ENCODE peak calls at places on chromosomes 12 and 14, in ten cellular contexts. C is GM10248, A is non-pigmented ciliary epithelial cell, Z is HuH-7.5, M is GM20000, Q is thoracic aorta, L is WTC11, P is aorta, W is Peyer's patch, X is DMS79 treated with DMSO at 0.1 percent for 48 hours. H is an unnamed sample.

GRCh38 chr12:6241495-6241894 is 41.3 kb downstream of the CD9 start:
- DNase-seq in C (no peak), A (no peak), Z (no peak), M (no peak), Q (no peak), L (no peak), P (peak; percentile 52), W (no peak), X (peak; percentile 85), H (no peak)

GRCh38 chr14:95533822-95534221 is 1.0 kb upstream of the GLRX5 start:
- DNase-seq in C (no peak), A (no peak), Z (no peak), M (no peak), Q (no peak), L (no peak), P (peak; percentile 51), W (no peak), X (no peak), H (no peak)

GRCh38 chr12:115840159-115840558 is 437.3 kb downstream of the MED13L start:
- DNase-seq in C (no peak), A (no peak), Z (peak; percentile 35), M (no peak), Q (no peak), L (no peak), P (no peak), W (no peak), X (no peak), H (no peak)

GRCh38 chr12:118102070-118102469 is 1.7 kb downstream of the VSIG10 start:
- DNase-seq in C (no peak), A (no peak), Z (peak; percentile 57), M (no peak), Q (no peak), L (no peak), P (no peak), W (no peak), X (no peak), H (peak; percentile 9)

GRCh38 chr12:52236386-52237050 is 3.5 kb downstream of the KRT7 start:
- DNase-seq in C (no peak), A (no peak), Z (no peak), M (no peak), Q (no peak), L (no peak), P (no peak), W (no peak), X (no peak), H (no peak)

GRCh38 chr14:82724296-82724695 is 1190.6 kb upstream of the SEL1L start:
- DNase-seq in C (no peak), A (no peak), Z (no peak), M (no peak), Q (no peak), L (no peak), P (no peak), W (no peak), X (no peak), H (no peak)

GRCh38 chr14:40445020-40445419 is 1012.8 kb upstream of the FBXO33 start:
- DNase-seq in C (no peak), A (no peak), Z (no peak), M (no peak), Q (no peak), L (no peak), P (no peak), W (no peak), X (no peak), H (no peak)

GRCh38 chr12:61915420-61915819 is 344.8 kb upstream of the USP15 start:
- DNase-seq in C (no peak), A (no peak), Z (no peak), M (no peak), Q (no peak), L (no peak), P (no peak), W (no peak), X (no peak), H (no peak)

GRCh38 chr14:100159107-100159864 is at the start of gene DEGS2:
- DNase-seq in C (peak; percentile 84), A (no peak), Z (no peak), M (peak; percentile 92), Q (no peak), L (peak; percentile 78), P (no peak), W (peak; percentile 81), X (peak; percentile 75), H (no peak)

GRCh38 chr14:20262642-20263128 is 23.6 kb downstream of the OR11H4 start:
- DNase-seq in C (no peak), A (peak; percentile 10), Z (no peak), M (no peak), Q (no peak), L (no peak), P (no peak), W (no peak), X (no peak), H (no peak)

GRCh38 chr12:42574879-42575278 is 14.7 kb downstream of the PRICKLE1 start:
- DNase-seq in C (no peak), A (no peak), Z (no peak), M (no peak), Q (no peak), L (no peak), P (no peak), W (no peak), X (peak; percentile 22), H (no peak)

GRCh38 chr12:29427964-29428363 is 47.0 kb upstream of the ERGIC2 start:
- DNase-seq in C (peak; percentile 63), A (no peak), Z (no peak), M (peak; percentile 60), Q (no peak), L (no peak), P (no peak), W (no peak), X (no peak), H (no peak)

GRCh38 chr14:101131451-101131916 is 228.0 kb upstream of the RTL1 start:
- DNase-seq in C (no peak), A (no peak), Z (no peak), M (no peak), Q (no peak), L (no peak), P (no peak), W (no peak), X (no peak), H (no peak)

GRCh38 chr14:60222820-60223219 is 26.2 kb upstream of the PPM1A start:
- DNase-seq in C (no peak), A (no peak), Z (no peak), M (no peak), Q (no peak), L (no peak), P (peak; percentile 42), W (no peak), X (peak; percentile 84), H (no peak)

GRCh38 chr12:4276524-4277204 is 3.1 kb downstream of the CCND2 start:
- DNase-seq in C (peak; percentile 78), A (peak; percentile 82), Z (peak; percentile 89), M (peak; percentile 82), Q (peak; percentile 74), L (peak; percentile 91), P (peak; percentile 91), W (peak; percentile 85), X (peak; percentile 88), H (peak; percentile 89)

GRCh38 chr12:42706331-42706730 is 116.8 kb upstream of the PRICKLE1 start:
- DNase-seq in C (no peak), A (no peak), Z (no peak), M (no peak), Q (no peak), L (no peak), P (no peak), W (no peak), X (no peak), H (no peak)

GRCh38 chr12:34625116-34625515 is 602.8 kb downstream of the ALG10 start:
- DNase-seq in C (no peak), A (no peak), Z (no peak), M (no peak), Q (no peak), L (no peak), P (no peak), W (no peak), X (no peak), H (no peak)

GRCh38 chr12:111151441-111151840 is 217.5 kb downstream of the PHETA1 start:
- DNase-seq in C (no peak), A (no peak), Z (no peak), M (no peak), Q (no peak), L (no peak), P (no peak), W (no peak), X (no peak), H (no peak)

GRCh38 chr12:65742481-65742971 is 81.8 kb upstream of the HMGA2 start:
- DNase-seq in C (no peak), A (no peak), Z (peak; percentile 70), M (no peak), Q (no peak), L (peak; percentile 33), P (no peak), W (no peak), X (no peak), H (no peak)

GRCh38 chr14:54173782-54174181 is 217.2 kb upstream of the BMP4 start:
- DNase-seq in C (no peak), A (no peak), Z (no peak), M (no peak), Q (no peak), L (no peak), P (peak; percentile 31), W (no peak), X (no peak), H (no peak)

GRCh38 chr12:34341362-34341733 is 319.1 kb downstream of the ALG10 start:
- DNase-seq in C (no peak), A (no peak), Z (no peak), M (no peak), Q (no peak), L (no peak), P (no peak), W (no peak), X (no peak), H (no peak)

GRCh38 chr14:68546839-68547238 is 246.0 kb downstream of the ZFP36L1 start:
- DNase-seq in C (no peak), A (peak; percentile 65), Z (no peak), M (no peak), Q (no peak), L (no peak), P (no peak), W (no peak), X (no peak), H (no peak)

GRCh38 chr14:38721822-38722431 is 381.1 kb downstream of the SEC23A start:
- DNase-seq in C (peak; percentile 38), A (peak; percentile 15), Z (peak; percentile 23), M (peak; percentile 35), Q (no peak), L (peak; percentile 79), P (peak; percentile 69), W (no peak), X (no peak), H (peak; percentile 69)

GRCh38 chr14:70096866-70097265 is 91.9 kb downstream of the SLC8A3 start:
- DNase-seq in C (no peak), A (peak; percentile 4), Z (no peak), M (no peak), Q (no peak), L (peak; percentile 56), P (no peak), W (no peak), X (peak; percentile 55), H (peak; percentile 26)

GRCh38 chr12:20272801-20273200 is 95.5 kb upstream of the PDE3A start:
- DNase-seq in C (no peak), A (no peak), Z (no peak), M (no peak), Q (no peak), L (no peak), P (no peak), W (no peak), X (no peak), H (no peak)

GRCh38 chr12:110743571-110744093 is 941 bp upstream of the PPP1CC start:
- DNase-seq in C (no peak), A (no peak), Z (peak; percentile 43), M (no peak), Q (no peak), L (peak; percentile 18), P (peak; percentile 72), W (peak; percentile 33), X (no peak), H (no peak)

GRCh38 chr12:5589055-5589454 is 157.1 kb downstream of the NTF3 start:
- DNase-seq in C (no peak), A (no peak), Z (no peak), M (no peak), Q (no peak), L (no peak), P (no peak), W (no peak), X (no peak), H (no peak)

GRCh38 chr12:31959701-31960391 is 631 bp downstream of the RESF1 start:
- DNase-seq in C (peak; percentile 43), A (no peak), Z (peak; percentile 53), M (peak; percentile 60), Q (peak; percentile 15), L (peak; percentile 17), P (peak; percentile 71), W (peak; percentile 63), X (peak; percentile 75), H (peak; percentile 57)

H was measured in endothelial cell.